ENCODE peak calls at places on chromosomes 16 and 17, in eight cellular contexts. C, R, I, H, T, Y, E and P are unnamed samples. For H3K4me1, the result is how much of the 10 kb centered on the place peaks cover.

GRCh38 chr17:59848778-59849177 is 44.0 kb downstream of the TUBD1 start:
- DNase-seq in C (peak), R (no peak), I (peak), H (peak), T (peak), Y (peak), E (peak), P (peak)

GRCh38 chr17:31437720-31438400 is 46.4 kb downstream of the RAB11FIP4 start:
- DNase-seq in C (no peak), R (no peak), I (no peak), H (no peak), T (no peak), Y (no peak), E (no peak), P (no peak)

GRCh38 chr16:49588729-49589384 is 215.3 kb downstream of the C16orf78 start:
- DNase-seq in C (no peak), R (no peak), I (no peak), H (no peak), T (peak), Y (no peak), E (peak), P (no peak)

GRCh38 chr17:51346218-51346982 is 86.1 kb downstream of the UTP18 start:
- DNase-seq in C (no peak), R (no peak), I (no peak), H (no peak), T (no peak), Y (no peak), E (no peak), P (no peak)

GRCh38 chr16:47132310-47132709 is 11.4 kb downstream of the NETO2 start:
- DNase-seq in C (no peak), R (no peak), I (no peak), H (no peak), T (no peak), Y (no peak), E (no peak), P (no peak)

GRCh38 chr17:75731086-75731715 is 9.9 kb downstream of the ITGB4 start:
- DNase-seq in C (no peak), R (no peak), I (peak), H (no peak), T (no peak), Y (no peak), E (no peak), P (no peak)

GRCh38 chr17:31269597-31269996 is 27.4 kb downstream of the OMG start:
- DNase-seq in C (peak), R (no peak), I (no peak), H (no peak), T (no peak), Y (no peak), E (no peak), P (peak)

GRCh38 chr17:30858556-30859250 is 26.9 kb downstream of the ATAD5 start:
- DNase-seq in C (no peak), R (no peak), I (no peak), H (no peak), T (no peak), Y (no peak), E (no peak), P (no peak)

GRCh38 chr16:75927824-75928223 is 201.5 kb upstream of the CPHXL start:
- DNase-seq in C (no peak), R (no peak), I (no peak), H (no peak), T (no peak), Y (no peak), E (no peak), P (no peak)

GRCh38 chr16:5222770-5223169 is 125.2 kb upstream of the EEF2KMT start:
- DNase-seq in C (no peak), R (no peak), I (no peak), H (no peak), T (no peak), Y (no peak), E (no peak), P (no peak)

GRCh38 chr16:83744521-83744981 is 63.2 kb upstream of the HSBP1 start:
- DNase-seq in C (peak), R (no peak), I (peak), H (peak), T (no peak), Y (no peak), E (peak), P (peak)

GRCh38 chr16:90041896-90042473 is 22.7 kb upstream of the DBNDD1 start:
- DNase-seq in C (no peak), R (no peak), I (no peak), H (no peak), T (no peak), Y (no peak), E (no peak), P (no peak)

GRCh38 chr16:85607331-85607765 is 5.8 kb upstream of the GSE1 start:
- DNase-seq in C (no peak), R (peak), I (no peak), H (no peak), T (peak), Y (no peak), E (no peak), P (no peak)

GRCh38 chr17:67605259-67605912 is 112.3 kb upstream of the NOL11 start:
- DNase-seq in C (peak), R (no peak), I (no peak), H (peak), T (peak), Y (peak), E (no peak), P (peak)

GRCh38 chr17:82367724-82368524 is 3.6 kb upstream of the UTS2R start:
- DNase-seq in C (no peak), R (peak), I (no peak), H (no peak), T (no peak), Y (no peak), E (no peak), P (no peak)

GRCh38 chr17:63881935-63882601 is at the start of gene GH2:
- DNase-seq in C (peak), R (peak), I (no peak), H (no peak), T (peak), Y (no peak), E (peak), P (peak)

GRCh38 chr16:50781043-50781442 is 39.2 kb downstream of the CYLD start:
- DNase-seq in C (no peak), R (no peak), I (no peak), H (no peak), T (no peak), Y (no peak), E (no peak), P (no peak)

GRCh38 chr17:63035695-63036094 is 69.7 kb downstream of the TANC2 start:
- DNase-seq in C (no peak), R (no peak), I (no peak), H (no peak), T (no peak), Y (no peak), E (no peak), P (no peak)

GRCh38 chr17:35742896-35743477 is 10.1 kb downstream of the GAS2L2 start:
- DNase-seq in C (no peak), R (no peak), I (peak), H (no peak), T (no peak), Y (no peak), E (no peak), P (no peak)

GRCh38 chr17:35742496-35742895 is 10.5 kb downstream of the GAS2L2 start:
- DNase-seq in C (no peak), R (no peak), I (peak), H (no peak), T (no peak), Y (no peak), E (no peak), P (no peak)

GRCh38 chr17:35738519-35739133 is 7.2 kb downstream of the RASL10B start:
- DNase-seq in C (no peak), R (no peak), I (peak), H (no peak), T (no peak), Y (no peak), E (no peak), P (no peak)

GRCh38 chr17:35740216-35740615 is 8.8 kb downstream of the RASL10B start:
- DNase-seq in C (no peak), R (no peak), I (peak), H (no peak), T (no peak), Y (no peak), E (no peak), P (no peak)

GRCh38 chr17:35740997-35741931 is 9.8 kb downstream of the RASL10B start:
- DNase-seq in C (no peak), R (no peak), I (peak), H (no peak), T (no peak), Y (no peak), E (no peak), P (no peak)
- TF ChIP-seq CTCF in C (no peak), R (peak), I (no peak), H (no peak), T (no peak), Y (no peak), E (no peak), P (no peak)

GRCh38 chr17:74527081-74527480 is 4.2 kb downstream of the CD300LB start:
- DNase-seq in C (no peak), R (no peak), I (peak), H (no peak), T (no peak), Y (no peak), E (peak), P (no peak)

GRCh38 chr17:74529243-74529642 is 2.0 kb downstream of the CD300LB start:
- DNase-seq in C (no peak), R (no peak), I (peak), H (no peak), T (peak), Y (no peak), E (peak), P (peak)

GRCh38 chr17:74526681-74527080 is 4.6 kb downstream of the CD300LB start:
- DNase-seq in C (no peak), R (no peak), I (no peak), H (no peak), T (no peak), Y (no peak), E (no peak), P (no peak)

GRCh38 chr17:74528491-74529199 is 2.6 kb downstream of the CD300LB start:
- DNase-seq in C (peak), R (no peak), I (peak), H (no peak), T (peak), Y (no peak), E (peak), P (peak)

DNA sequence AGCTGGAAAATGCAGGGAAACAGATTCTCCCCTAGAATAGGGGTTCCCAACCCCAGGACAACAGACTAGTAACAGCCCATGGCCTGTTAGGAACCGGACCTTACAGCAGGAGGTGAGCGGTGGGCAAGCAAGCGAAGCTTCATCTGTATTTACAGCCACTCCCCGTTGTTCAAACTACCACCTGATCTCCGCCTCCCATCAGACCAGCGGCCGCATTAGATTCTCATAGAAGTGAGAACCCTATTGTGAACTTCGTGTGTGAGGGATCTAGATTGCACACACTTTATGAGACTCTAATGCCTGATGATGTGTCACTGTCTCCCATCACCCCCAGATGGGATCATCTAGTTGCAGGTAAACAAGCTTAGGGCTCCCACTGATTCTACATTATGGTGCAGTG is 3.5 kb downstream of the CD300LB start:
- DNase-seq in C (no peak), R (no peak), I (peak), H (no peak), T (peak), Y (no peak), E (peak), P (no peak)
- H3K4me1 ChIP-seq in C (under half), R (under half), I (under half), H (under half), T (under half), Y (under half), E (under half), P (under half)

DNA sequence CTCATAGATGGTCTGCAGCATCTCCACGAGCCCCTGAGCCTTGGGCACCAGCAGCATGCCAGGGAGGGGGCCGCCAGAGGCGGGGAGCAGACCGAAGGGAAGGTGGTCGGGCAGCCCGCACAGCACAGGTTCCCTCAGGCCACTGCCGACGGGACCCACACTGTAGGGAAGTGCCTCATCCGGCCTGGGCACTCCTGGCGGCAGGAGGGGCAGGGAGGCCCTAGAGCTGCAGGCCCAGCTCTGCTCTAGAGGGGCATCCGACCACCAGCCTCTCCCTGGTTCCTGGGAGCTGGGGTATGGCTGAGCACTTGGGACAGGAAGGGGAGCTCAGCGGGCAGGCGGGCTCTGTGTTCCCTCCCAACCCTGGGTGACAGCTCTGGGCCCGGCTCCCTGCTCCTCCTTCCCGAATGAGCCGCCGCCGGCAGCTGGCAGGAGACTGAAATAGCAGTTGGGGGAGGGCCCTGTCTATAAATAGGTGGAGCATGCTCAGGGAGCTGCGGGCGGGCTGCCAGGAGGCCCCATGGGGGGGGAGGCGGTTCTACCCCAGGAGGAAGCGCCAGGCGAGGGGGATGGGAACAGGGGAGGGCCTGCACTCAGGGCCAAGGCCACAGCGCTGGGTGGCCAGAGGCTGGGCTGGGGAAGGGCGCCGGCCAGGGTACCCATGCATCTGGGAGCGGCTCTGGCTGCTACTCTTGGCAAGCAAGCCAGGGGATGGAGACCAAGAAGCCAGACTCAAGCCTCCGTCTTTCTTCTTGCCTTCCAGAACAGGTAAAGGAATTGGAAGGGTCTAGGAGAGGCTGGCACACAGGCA is 12.4 kb downstream of the HDAC5 start:
- DNase-seq in C (peak), R (peak), I (peak), H (peak), T (peak), Y (peak), E (peak), P (peak)
- TF ChIP-seq POLR2A in C (peak), R (no peak), I (no peak), H (peak), T (no peak), Y (peak), E (peak), P (no peak)

GRCh38 chr17:3003401-3004149 is 59.8 kb downstream of the OR1D5 start:
- DNase-seq in C (peak), R (no peak), I (no peak), H (peak), T (peak), Y (peak), E (peak), P (peak)
- TF ChIP-seq CTCF in C (no peak), R (no peak), I (no peak), H (no peak), T (no peak), Y (no peak), E (no peak), P (no peak)

DNA sequence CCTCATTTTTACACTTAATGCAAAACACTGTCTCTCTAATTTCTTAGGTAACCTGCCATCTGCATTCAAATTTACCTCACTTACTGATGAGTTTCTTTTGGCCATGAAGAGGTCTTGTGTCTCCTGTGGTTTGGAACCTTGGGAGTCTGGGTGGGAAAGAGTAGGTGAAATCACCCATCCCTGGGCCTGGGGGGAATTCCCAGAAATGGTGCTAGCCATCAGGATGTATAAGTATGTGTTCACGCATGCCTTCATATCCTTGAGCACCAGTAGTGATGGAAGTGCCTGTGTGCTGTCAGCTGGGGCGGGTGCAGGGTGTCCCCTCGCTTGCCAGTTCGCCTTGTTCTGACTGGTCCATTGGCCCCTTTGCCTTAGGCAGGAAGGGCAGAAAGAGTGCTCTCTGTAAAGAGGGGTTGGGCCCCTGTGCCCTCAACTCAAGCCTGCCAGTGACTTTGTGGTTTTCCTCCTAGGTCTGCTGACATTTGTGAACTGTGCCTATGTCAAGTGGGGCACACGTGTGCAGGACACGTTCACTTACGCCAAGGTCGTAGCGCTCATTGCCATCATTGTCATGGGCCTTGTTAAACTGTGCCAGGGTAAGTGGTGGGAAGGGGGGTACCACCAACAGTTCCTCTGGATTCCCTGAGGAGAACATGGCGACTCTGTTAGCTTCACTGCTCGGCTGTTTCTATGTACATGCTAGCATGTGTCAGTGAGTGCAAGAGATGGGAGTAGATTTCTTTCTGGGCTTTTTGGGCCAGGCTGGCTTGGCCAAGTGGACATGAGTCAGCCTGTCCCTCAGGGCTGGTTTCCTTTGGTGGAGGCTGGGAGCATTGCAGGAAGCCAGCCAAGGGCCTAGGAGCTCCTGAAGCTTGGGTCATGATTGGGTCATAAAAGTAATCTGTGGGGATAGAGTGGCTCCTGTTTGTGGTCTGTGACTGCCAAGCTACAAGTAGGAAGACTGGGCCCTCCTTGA is 23.2 kb downstream of the SLC7A6OS start:
- DNase-seq in C (peak), R (no peak), I (peak), H (no peak), T (no peak), Y (peak), E (peak), P (peak)
- H3K4me1 ChIP-seq in C (under half), R (under half), I (half or more), H (under half), T (under half), Y (under half), E (under half), P (under half)

GRCh38 chr17:78783711-78784396 is 1.8 kb upstream of the CYTH1 start:
- DNase-seq in C (peak), R (peak), I (no peak), H (no peak), T (no peak), Y (no peak), E (no peak), P (no peak)

GRCh38 chr17:78779848-78780247 is 2.2 kb downstream of the CYTH1 start:
- DNase-seq in C (peak), R (no peak), I (no peak), H (no peak), T (no peak), Y (no peak), E (peak), P (no peak)

GRCh38 chr17:78780335-78780734 is 1.7 kb downstream of the CYTH1 start:
- DNase-seq in C (no peak), R (no peak), I (no peak), H (no peak), T (no peak), Y (no peak), E (no peak), P (no peak)

GRCh38 chr17:78780852-78781338 is 1.2 kb downstream of the CYTH1 start:
- DNase-seq in C (no peak), R (no peak), I (no peak), H (no peak), T (no peak), Y (no peak), E (no peak), P (no peak)

DNA sequence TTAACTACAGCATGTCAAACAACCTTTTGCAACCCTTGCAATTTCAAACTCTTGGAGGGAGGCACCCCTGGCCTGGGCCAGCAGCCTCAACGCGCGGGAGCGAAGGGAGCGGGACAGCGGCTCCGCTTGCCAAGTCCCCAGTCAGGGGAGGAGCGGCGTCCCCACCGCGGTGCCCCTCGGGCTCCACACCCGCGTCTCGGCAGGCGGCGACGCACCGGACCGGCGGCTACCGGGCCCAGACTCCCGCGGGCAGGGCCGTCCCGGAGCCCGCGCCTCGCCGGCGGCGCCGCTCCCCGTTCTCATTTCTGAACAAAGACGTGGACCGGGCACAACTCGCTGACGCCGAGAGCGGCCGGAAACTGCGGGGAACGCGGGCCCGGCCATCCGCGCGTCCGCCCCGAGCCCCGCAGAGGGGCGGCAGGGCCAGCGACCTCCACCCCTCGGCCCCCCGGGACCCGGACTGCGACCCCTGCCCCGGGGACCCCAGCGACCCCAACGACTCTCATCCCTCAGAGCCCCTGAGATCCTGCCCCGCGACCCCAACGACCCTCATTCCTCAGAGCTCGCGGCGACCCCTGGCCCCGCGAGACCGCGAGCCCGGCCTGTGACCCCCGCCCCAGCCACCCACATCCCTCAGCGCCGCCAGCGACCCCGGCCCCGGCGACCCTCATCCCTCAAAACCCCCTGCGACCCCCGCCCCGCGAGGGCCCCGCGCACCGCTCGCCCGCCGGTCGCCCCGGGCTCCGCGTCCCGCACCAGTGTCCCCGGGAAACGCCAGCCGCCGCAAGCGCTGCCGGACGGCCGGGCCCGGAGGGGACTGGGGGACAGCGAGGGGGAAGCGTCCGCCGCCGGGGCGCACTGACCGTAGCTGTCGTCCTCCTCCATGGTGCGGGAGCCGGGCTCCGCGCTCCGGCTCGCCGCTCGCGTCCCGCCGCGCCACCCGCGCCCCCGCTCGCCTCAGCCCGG is at the start of gene CYTH1:
- DNase-seq in C (peak), R (no peak), I (peak), H (peak), T (peak), Y (peak), E (peak), P (peak)
- TF ChIP-seq POLR2A in C (peak), R (no peak), I (peak), H (peak), T (no peak), Y (peak), E (peak), P (peak)